ENCODE peak calls at places on chromosomes 11 and 22, in four cellular contexts. One of them, this sample, is unnamed. For H3K4me1, the result is how much of the 10 kb centered on the place peaks cover.

GRCh38 chr22:25623310-25623734 is 58.8 kb downstream of the GRK3 start:
- DNase-seq in colonic mucosa: no peak
- DNase-seq in IMR-90: no peak
- DNase-seq in SK-N-SH: no peak
- DNase-seq in this sample: no peak

GRCh38 chr11:130831506-130832385 is 84.5 kb downstream of the SNX19 start:
- DNase-seq in SK-N-SH: peak
- DNase-seq in IMR-90: peak
- DNase-seq in colonic mucosa: no peak
- DNase-seq in this sample: no peak

GRCh38 chr22:49078076-49078710 is 749.5 kb downstream of the BRD1 start:
- DNase-seq in SK-N-SH: no peak
- DNase-seq in IMR-90: no peak
- DNase-seq in colonic mucosa: no peak
- DNase-seq in this sample: no peak

GRCh38 chr11:117071344-117071787 is 26.9 kb downstream of the SIK3 start:
- DNase-seq in colonic mucosa: peak
- DNase-seq in SK-N-SH: no peak
- DNase-seq in IMR-90: no peak
- DNase-seq in this sample: no peak

GRCh38 chr11:62654297-62654696 is 1.2 kb upstream of the INTS5 start:
- DNase-seq in SK-N-SH: no peak
- DNase-seq in colonic mucosa: no peak
- DNase-seq in IMR-90: no peak
- DNase-seq in this sample: no peak

GRCh38 chr11:133929401-133930052 is 27.2 kb downstream of the IGSF9B start:
- DNase-seq in IMR-90: no peak
- DNase-seq in colonic mucosa: no peak
- DNase-seq in SK-N-SH: peak
- DNase-seq in this sample: no peak

GRCh38 chr11:85835263-85835662 is 19.9 kb upstream of the CCDC83 start:
- DNase-seq in colonic mucosa: no peak
- DNase-seq in SK-N-SH: no peak
- DNase-seq in IMR-90: no peak
- DNase-seq in this sample: no peak

GRCh38 chr11:129252621-129253020 is 60.5 kb upstream of the ARHGAP32 start:
- DNase-seq in colonic mucosa: no peak
- DNase-seq in SK-N-SH: no peak
- DNase-seq in IMR-90: no peak
- DNase-seq in this sample: no peak

GRCh38 chr11:85672111-85672875 is 7.4 kb upstream of the CREBZF start:
- DNase-seq in colonic mucosa: no peak
- DNase-seq in SK-N-SH: no peak
- DNase-seq in IMR-90: no peak
- DNase-seq in this sample: no peak

GRCh38 chr11:119335655-119336543 is 1.6 kb downstream of the RNF26 start:
- DNase-seq in colonic mucosa: no peak
- DNase-seq in IMR-90: no peak
- DNase-seq in SK-N-SH: no peak
- DNase-seq in this sample: no peak
- H3K4me1 ChIP-seq in colonic mucosa: under half
- H3K4me1 ChIP-seq in IMR-90: under half
- H3K4me1 ChIP-seq in SK-N-SH: under half
- H3K4me1 ChIP-seq in this sample: under half

GRCh38 chr11:56410801-56411200 is 1.7 kb upstream of the OR5AL1 start:
- DNase-seq in colonic mucosa: no peak
- DNase-seq in IMR-90: no peak
- DNase-seq in SK-N-SH: no peak
- DNase-seq in this sample: no peak

DNA sequence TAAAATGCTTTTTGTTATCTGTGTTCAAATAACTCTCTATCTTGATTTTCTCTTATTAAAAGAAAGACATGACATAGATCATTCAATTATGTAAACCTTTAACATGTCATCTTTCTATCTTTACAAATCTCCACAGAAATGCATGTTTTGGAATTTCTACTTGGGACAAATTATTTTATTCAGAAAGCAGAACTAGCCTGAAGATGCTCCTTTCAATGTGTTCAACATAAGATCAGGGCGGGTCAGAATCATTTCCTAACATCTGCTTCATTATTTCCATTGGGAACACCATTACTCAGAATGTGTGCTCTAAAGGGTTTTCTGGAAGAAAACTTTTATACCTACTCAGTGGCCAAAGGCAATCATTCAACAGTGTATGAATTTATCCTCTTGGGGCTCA is at the start of gene OR5AL1:
- DNase-seq in colonic mucosa: no peak
- DNase-seq in IMR-90: no peak
- DNase-seq in SK-N-SH: no peak
- DNase-seq in this sample: no peak
- H3K27ac ChIP-seq in colonic mucosa: no peak
- H3K27ac ChIP-seq in IMR-90: no peak
- H3K27ac ChIP-seq in SK-N-SH: no peak
- H3K27ac ChIP-seq in this sample: no peak

GRCh38 chr22:46097268-46097900 is 52.9 kb upstream of the PPARA start:
- DNase-seq in IMR-90: no peak
- DNase-seq in SK-N-SH: no peak
- DNase-seq in colonic mucosa: no peak
- DNase-seq in this sample: no peak
- H3K4me1 ChIP-seq in IMR-90: under half
- H3K4me1 ChIP-seq in SK-N-SH: under half
- H3K4me1 ChIP-seq in colonic mucosa: under half
- H3K4me1 ChIP-seq in this sample: under half

DNA sequence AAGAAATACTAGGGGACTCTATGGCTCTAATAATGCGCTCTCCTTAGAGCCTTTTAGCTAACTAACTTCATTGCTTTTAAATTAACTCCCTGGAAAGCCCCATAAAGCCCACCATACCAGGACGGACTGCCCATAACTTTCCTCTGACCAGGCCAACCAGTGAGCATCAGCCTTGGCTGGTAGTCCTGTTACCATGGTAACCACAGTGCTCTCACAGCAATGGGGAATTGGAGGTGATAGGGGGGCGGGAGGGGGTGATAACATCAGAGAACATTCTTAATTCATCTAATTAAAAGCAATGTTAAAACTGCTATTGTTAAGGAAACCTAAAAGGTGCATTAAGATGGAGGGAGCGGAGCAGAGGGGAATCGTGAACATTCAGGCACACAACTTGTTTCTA is 27.2 kb upstream of the CHRM4 start:
- DNase-seq in IMR-90: no peak
- DNase-seq in colonic mucosa: no peak
- DNase-seq in SK-N-SH: no peak
- DNase-seq in this sample: no peak
- H3K27ac ChIP-seq in IMR-90: no peak
- H3K27ac ChIP-seq in colonic mucosa: no peak
- H3K27ac ChIP-seq in SK-N-SH: no peak
- H3K27ac ChIP-seq in this sample: no peak

GRCh38 chr22:29275167-29275566 is 7.1 kb downstream of the EWSR1 start:
- DNase-seq in colonic mucosa: no peak
- DNase-seq in IMR-90: no peak
- DNase-seq in SK-N-SH: no peak
- DNase-seq in this sample: no peak
- H3K4me1 ChIP-seq in colonic mucosa: under half
- H3K4me1 ChIP-seq in IMR-90: under half
- H3K4me1 ChIP-seq in SK-N-SH: under half
- H3K4me1 ChIP-seq in this sample: under half

GRCh38 chr11:20023082-20023426 is 137.2 kb downstream of the DBX1 start:
- DNase-seq in colonic mucosa: no peak
- DNase-seq in IMR-90: no peak
- DNase-seq in SK-N-SH: no peak
- DNase-seq in this sample: no peak
- H3K27ac ChIP-seq in colonic mucosa: no peak
- H3K27ac ChIP-seq in IMR-90: peak
- H3K27ac ChIP-seq in SK-N-SH: no peak
- H3K27ac ChIP-seq in this sample: peak

GRCh38 chr22:24145446-24146189 is 35.7 kb upstream of the SUSD2 start:
- DNase-seq in IMR-90: no peak
- DNase-seq in colonic mucosa: no peak
- DNase-seq in SK-N-SH: no peak
- DNase-seq in this sample: no peak
- H3K4me1 ChIP-seq in IMR-90: half or more
- H3K4me1 ChIP-seq in colonic mucosa: under half
- H3K4me1 ChIP-seq in SK-N-SH: under half
- H3K4me1 ChIP-seq in this sample: under half

GRCh38 chr11:20308601-20309000 is 54.9 kb upstream of the HTATIP2 start:
- DNase-seq in IMR-90: no peak
- DNase-seq in SK-N-SH: no peak
- DNase-seq in colonic mucosa: no peak
- DNase-seq in this sample: no peak

GRCh38 chr11:20309626-20310025 is 53.9 kb upstream of the HTATIP2 start:
- DNase-seq in SK-N-SH: no peak
- DNase-seq in IMR-90: no peak
- DNase-seq in colonic mucosa: no peak
- DNase-seq in this sample: no peak

GRCh38 chr11:20311444-20311843 is 52.1 kb upstream of the HTATIP2 start:
- DNase-seq in IMR-90: no peak
- DNase-seq in SK-N-SH: no peak
- DNase-seq in colonic mucosa: no peak
- DNase-seq in this sample: no peak

GRCh38 chr11:20310137-20310536 is 53.4 kb upstream of the HTATIP2 start:
- DNase-seq in IMR-90: no peak
- DNase-seq in SK-N-SH: no peak
- DNase-seq in colonic mucosa: no peak
- DNase-seq in this sample: no peak

GRCh38 chr11:20310596-20311394 is 52.7 kb upstream of the HTATIP2 start:
- DNase-seq in IMR-90: no peak
- DNase-seq in SK-N-SH: no peak
- DNase-seq in colonic mucosa: no peak
- DNase-seq in this sample: no peak
- H3K27ac ChIP-seq in IMR-90: no peak
- H3K27ac ChIP-seq in SK-N-SH: no peak
- H3K27ac ChIP-seq in colonic mucosa: no peak
- H3K27ac ChIP-seq in this sample: no peak

This sample was measured in foreskin keratinocyte.